ENCODE peak calls at places on chromosomes 2 and 18, in seven cellular contexts. One of them, this sample, is unnamed.

GRCh38 chr2:54771166-54771565 is 47.7 kb downstream of the EML6 start:
- DNase-seq in Daoy: peak; percentile 71
- DNase-seq in H7: no peak
- DNase-seq in 8988T: no peak
- DNase-seq in ureter: no peak
- DNase-seq in hypothalamus: no peak
- DNase-seq in BJ: no peak
- DNase-seq in this sample: no peak

GRCh38 chr2:147806846-147807245 is 38.0 kb upstream of the ACVR2A start:
- DNase-seq in 8988T: no peak
- DNase-seq in ureter: no peak
- DNase-seq in Daoy: no peak
- DNase-seq in hypothalamus: no peak
- DNase-seq in H7: no peak
- DNase-seq in BJ: no peak
- DNase-seq in this sample: no peak

GRCh38 chr2:46749042-46749461 is 166.6 kb downstream of the MCFD2 start:
- DNase-seq in ureter: no peak
- DNase-seq in H7: no peak
- DNase-seq in Daoy: peak; percentile 66
- DNase-seq in hypothalamus: no peak
- DNase-seq in 8988T: no peak
- DNase-seq in BJ: peak; percentile 33
- DNase-seq in this sample: peak; percentile 15

GRCh38 chr2:211671977-211672376 is 866.6 kb downstream of the ERBB4 start:
- DNase-seq in Daoy: no peak
- DNase-seq in H7: no peak
- DNase-seq in hypothalamus: no peak
- DNase-seq in BJ: no peak
- DNase-seq in 8988T: no peak
- DNase-seq in ureter: no peak
- DNase-seq in this sample: no peak

GRCh38 chr2:65017335-65017734 is 28.1 kb downstream of the SLC1A4 start:
- DNase-seq in 8988T: no peak
- DNase-seq in ureter: no peak
- DNase-seq in Daoy: no peak
- DNase-seq in H7: peak; percentile 49
- DNase-seq in hypothalamus: no peak
- DNase-seq in BJ: no peak
- DNase-seq in this sample: no peak

GRCh38 chr2:13413989-13414388 is 697.3 kb downstream of the TRIB2 start:
- DNase-seq in H7: peak; percentile 2
- DNase-seq in 8988T: no peak
- DNase-seq in hypothalamus: no peak
- DNase-seq in BJ: no peak
- DNase-seq in Daoy: no peak
- DNase-seq in ureter: no peak
- DNase-seq in this sample: no peak

GRCh38 chr2:80050246-80050645 is 254.3 kb downstream of the LRRTM1 start:
- DNase-seq in H7: no peak
- DNase-seq in Daoy: no peak
- DNase-seq in 8988T: no peak
- DNase-seq in BJ: no peak
- DNase-seq in hypothalamus: no peak
- DNase-seq in ureter: no peak
- DNase-seq in this sample: no peak

GRCh38 chr2:165450141-165450540 is 19.4 kb upstream of the CSRNP3 start:
- DNase-seq in H7: no peak
- DNase-seq in 8988T: no peak
- DNase-seq in ureter: no peak
- DNase-seq in hypothalamus: no peak
- DNase-seq in BJ: no peak
- DNase-seq in Daoy: no peak
- DNase-seq in this sample: no peak

GRCh38 chr2:216406861-216407260 is 5.4 kb upstream of the SMARCAL1 start:
- DNase-seq in BJ: no peak
- DNase-seq in hypothalamus: no peak
- DNase-seq in H7: no peak
- DNase-seq in Daoy: no peak
- DNase-seq in ureter: no peak
- DNase-seq in 8988T: no peak
- DNase-seq in this sample: no peak

GRCh38 chr2:163345795-163346573 is 389.8 kb downstream of the FIGN start:
- DNase-seq in Daoy: peak; percentile 34
- DNase-seq in H7: peak; percentile 19
- DNase-seq in 8988T: peak; percentile 30
- DNase-seq in BJ: no peak
- DNase-seq in hypothalamus: no peak
- DNase-seq in ureter: no peak
- DNase-seq in this sample: peak; percentile 3

GRCh38 chr2:63058742-63059433 is 8.3 kb downstream of the OTX1 start:
- DNase-seq in BJ: no peak
- DNase-seq in 8988T: peak; percentile 23
- DNase-seq in Daoy: no peak
- DNase-seq in H7: peak; percentile 80
- DNase-seq in ureter: no peak
- DNase-seq in hypothalamus: no peak
- DNase-seq in this sample: no peak

GRCh38 chr2:9844036-9844483 is 786 bp downstream of the TAF1B start:
- DNase-seq in Daoy: no peak
- DNase-seq in ureter: no peak
- DNase-seq in hypothalamus: no peak
- DNase-seq in 8988T: no peak
- DNase-seq in BJ: no peak
- DNase-seq in H7: no peak
- DNase-seq in this sample: no peak

GRCh38 chr2:70842401-70842800 is 6.8 kb upstream of the CD207 start:
- DNase-seq in BJ: no peak
- DNase-seq in ureter: no peak
- DNase-seq in Daoy: no peak
- DNase-seq in hypothalamus: no peak
- DNase-seq in H7: no peak
- DNase-seq in 8988T: no peak
- DNase-seq in this sample: no peak

GRCh38 chr2:121293450-121294325 is 8.7 kb upstream of the TFCP2L1 start:
- DNase-seq in BJ: no peak
- DNase-seq in Daoy: no peak
- DNase-seq in ureter: no peak
- DNase-seq in H7: peak; percentile 10
- DNase-seq in hypothalamus: no peak
- DNase-seq in 8988T: no peak
- DNase-seq in this sample: no peak

GRCh38 chr2:102618452-102619413 is 620 bp upstream of the SLC9A2 start:
- DNase-seq in 8988T: peak; percentile 28
- DNase-seq in ureter: peak; percentile 49
- DNase-seq in Daoy: peak; percentile 27
- DNase-seq in H7: peak; percentile 28
- DNase-seq in hypothalamus: no peak
- DNase-seq in BJ: no peak
- DNase-seq in this sample: peak; percentile 50

GRCh38 chr18:22094375-22094767 is 75.0 kb upstream of the GATA6 start:
- DNase-seq in H7: no peak
- DNase-seq in Daoy: no peak
- DNase-seq in 8988T: no peak
- DNase-seq in ureter: no peak
- DNase-seq in BJ: no peak
- DNase-seq in hypothalamus: no peak
- DNase-seq in this sample: no peak

GRCh38 chr18:3380384-3380961 is 69.5 kb upstream of the TGIF1 start:
- DNase-seq in BJ: no peak
- DNase-seq in hypothalamus: no peak
- DNase-seq in ureter: no peak
- DNase-seq in 8988T: no peak
- DNase-seq in Daoy: peak; percentile 34
- DNase-seq in H7: no peak
- DNase-seq in this sample: peak; percentile 1

GRCh38 chr2:104443137-104443536 is 410.8 kb upstream of the POU3F3 start:
- DNase-seq in ureter: no peak
- DNase-seq in H7: no peak
- DNase-seq in hypothalamus: no peak
- DNase-seq in Daoy: peak; percentile 23
- DNase-seq in BJ: no peak
- DNase-seq in 8988T: no peak
- DNase-seq in this sample: no peak

GRCh38 chr2:127829845-127830246 is 18.9 kb upstream of the WDR33 start:
- DNase-seq in H7: peak; percentile 50
- DNase-seq in hypothalamus: no peak
- DNase-seq in ureter: no peak
- DNase-seq in BJ: peak; percentile 3
- DNase-seq in 8988T: no peak
- DNase-seq in Daoy: peak; percentile 48
- DNase-seq in this sample: no peak

GRCh38 chr2:112166801-112167499 is 28.8 kb downstream of the FBLN7 start:
- DNase-seq in ureter: no peak
- DNase-seq in Daoy: no peak
- DNase-seq in hypothalamus: no peak
- DNase-seq in BJ: no peak
- DNase-seq in H7: no peak
- DNase-seq in 8988T: no peak
- DNase-seq in this sample: no peak